ENCODE peak calls at places on chromosome 5, in four cellular contexts. S is fibroblast of pulmonary artery, H is T-helper 9 cell, T is Kasumi-1. N is an unnamed sample.

GRCh38 chr5:135592312-135593045 is 13.7 kb upstream of the CXCL14 start:
- DNase-seq in T (no peak), S (no peak), H (no peak), N (no peak)

GRCh38 chr5:142544946-142545652 is 140.8 kb downstream of the FGF1 start:
- DNase-seq in S (peak), T (no peak), H (no peak), N (no peak)

GRCh38 chr5:53779541-53779981 is 219.1 kb downstream of the NDUFS4 start:
- DNase-seq in S (peak), H (no peak), T (peak), N (peak)

GRCh38 chr5:149015126-149015525 is 47.7 kb downstream of the SH3TC2 start:
- DNase-seq in S (no peak), T (no peak), H (no peak), N (peak)

GRCh38 chr5:135886136-135886535 is 9.5 kb downstream of the IL9 start:
- DNase-seq in T (no peak), S (no peak), H (no peak), N (no peak)

GRCh38 chr5:134551891-134552290 is 26.4 kb downstream of the JADE2 start:
- DNase-seq in H (no peak), S (no peak), T (no peak), N (no peak)

GRCh38 chr5:141528401-141528984 is 39.6 kb downstream of the PCDHGC5 start:
- DNase-seq in T (no peak), S (peak), H (no peak), N (no peak)

GRCh38 chr5:176742246-176743105 is 67.9 kb upstream of the UNC5A start:
- DNase-seq in T (no peak), S (no peak), H (no peak), N (no peak)

GRCh38 chr5:87241555-87241954 is 26.1 kb upstream of the RASA1 start:
- DNase-seq in H (no peak), S (no peak), T (no peak), N (no peak)

GRCh38 chr5:79774855-79775237 is 85.2 kb downstream of the CMYA5 start:
- DNase-seq in S (no peak), H (no peak), T (no peak), N (no peak)

GRCh38 chr5:109792613-109793012 is 102.9 kb downstream of the MAN2A1 start:
- DNase-seq in S (no peak), H (no peak), T (no peak), N (no peak)

GRCh38 chr5:73450672-73451217 is 2.2 kb upstream of the FOXD1 start:
- DNase-seq in S (no peak), T (no peak), H (no peak), N (no peak)

GRCh38 chr5:127335381-127335780 is 44.8 kb downstream of the MEGF10 start:
- DNase-seq in H (no peak), S (no peak), T (no peak), N (no peak)

GRCh38 chr5:56543431-56544385 is 271.6 kb upstream of the MAP3K1 start:
- DNase-seq in S (peak), T (no peak), H (no peak), N (peak)

GRCh38 chr5:176355400-176356178 is 6.0 kb downstream of the KIAA1191 start:
- DNase-seq in H (no peak), S (no peak), T (no peak), N (no peak)

GRCh38 chr5:135467051-135467625 is 15.0 kb upstream of the TIFAB start:
- DNase-seq in T (no peak), H (no peak), S (no peak), N (no peak)

GRCh38 chr5:94901071-94901979 is 282.9 kb downstream of the SLF1 start:
- DNase-seq in T (no peak), S (peak), H (no peak), N (no peak)

GRCh38 chr5:35332551-35332950 is 102.3 kb upstream of the PRLR start:
- DNase-seq in T (no peak), H (no peak), S (no peak), N (no peak)

GRCh38 chr5:116573617-116574431 is 799 bp downstream of the SEMA6A start:
- DNase-seq in S (peak), H (no peak), T (peak), N (no peak)

GRCh38 chr5:58891072-58891970 is 308.4 kb downstream of the RAB3C start:
- DNase-seq in T (peak), S (peak), H (peak), N (peak)

GRCh38 chr5:2251298-2251697 is 368.6 kb upstream of the IRX4 start:
- DNase-seq in T (no peak), S (no peak), H (no peak), N (no peak)

GRCh38 chr5:155091063-155091648 is 77.6 kb downstream of the KIF4B start:
- DNase-seq in H (no peak), S (peak), T (no peak), N (no peak)

GRCh38 chr5:131672791-131673190 is 37.8 kb upstream of the RAPGEF6 start:
- DNase-seq in H (no peak), T (no peak), S (no peak), N (no peak)

GRCh38 chr5:168433982-168434381 is 52.3 kb upstream of the RARS1 start:
- DNase-seq in S (peak), T (no peak), H (no peak), N (no peak)

GRCh38 chr5:152125806-152126205 is 201.2 kb upstream of the GLRA1 start:
- DNase-seq in H (no peak), S (no peak), T (no peak), N (no peak)

GRCh38 chr5:2739360-2740050 is 12.0 kb downstream of the IRX2 start:
- DNase-seq in T (no peak), S (no peak), H (no peak), N (no peak)

GRCh38 chr5:16418471-16418922 is 47.1 kb downstream of the ZNF622 start:
- DNase-seq in T (no peak), H (no peak), S (no peak), N (no peak)

GRCh38 chr5:58940446-58940845 is 357.6 kb downstream of the RAB3C start:
- DNase-seq in H (no peak), S (peak), T (no peak), N (no peak)

GRCh38 chr5:159951387-159951786 is 35.1 kb downstream of the ADRA1B start:
- DNase-seq in T (peak), S (no peak), H (no peak), N (no peak)

GRCh38 chr5:76371955-76372319 is 31.1 kb upstream of the IQGAP2 start:
- DNase-seq in H (no peak), S (no peak), T (no peak), N (no peak)

GRCh38 chr5:180872419-180872818 is 11.3 kb upstream of the ZFP62 start:
- DNase-seq in T (no peak), S (no peak), H (no peak), N (no peak)

GRCh38 chr5:157772077-157772613 is 28.6 kb downstream of the LSM11 start:
- DNase-seq in H (no peak), T (no peak), S (no peak), N (no peak)

GRCh38 chr5:179345429-179346321 is at the start of gene ADAMTS2:
- DNase-seq in H (no peak), T (peak), S (peak), N (peak)

GRCh38 chr5:59296317-59297264 is 596.9 kb downstream of the PDE4D start:
- DNase-seq in T (peak), H (no peak), S (peak), N (no peak)

GRCh38 chr5:137566780-137567179 is 67.7 kb upstream of the SPOCK1 start:
- DNase-seq in T (no peak), S (no peak), H (no peak), N (peak)

GRCh38 chr5:103290846-103291245 is 32.3 kb downstream of the MACIR start:
- DNase-seq in S (no peak), T (no peak), H (no peak), N (no peak)

GRCh38 chr5:67196537-67197059 is at the start of gene CD180:
- DNase-seq in S (peak), T (peak), H (no peak), N (peak)

GRCh38 chr5:107698286-107698685 is 27.5 kb upstream of the EFNA5 start:
- DNase-seq in S (peak), H (no peak), T (no peak), N (no peak)

GRCh38 chr5:157477814-157478494 is 17.9 kb downstream of the NIPAL4 start:
- DNase-seq in H (no peak), S (no peak), T (no peak), N (no peak)

GRCh38 chr5:141914154-141914743 is 9.4 kb upstream of the DELE1 start:
- DNase-seq in S (peak), T (peak), H (no peak), N (peak)